ENCODE peak calls at places on chromosomes 5 and 9, in six cellular contexts. N, M, F, Y, T and V are unnamed samples. For H3K9me3, the result is how much of the 10 kb centered on the place peaks cover.

GRCh38 chr5:54018438-54018837 is 291.9 kb downstream of the ARL15 start:
- DNase-seq in F (peak), M (no peak), T (no peak), N (no peak), Y (no peak), V (no peak)

GRCh38 chr9:114691046-114691955 is 9.3 kb upstream of the TEX48 start:
- DNase-seq in T (no peak), F (no peak), M (no peak), N (no peak), Y (no peak), V (no peak)

GRCh38 chr5:11596185-11596584 is 308.1 kb downstream of the CTNND2 start:
- DNase-seq in N (no peak), Y (no peak), F (no peak), M (no peak), T (no peak), V (no peak)

GRCh38 chr9:33374634-33375237 is 27.6 kb downstream of the AQP7 start:
- DNase-seq in F (peak), M (peak), N (peak), T (peak), Y (peak), V (peak)

GRCh38 chr9:91223000-91223399 is 138.7 kb downstream of the AUH start:
- DNase-seq in N (no peak), T (no peak), M (no peak), F (no peak), Y (no peak), V (no peak)

GRCh38 chr5:150024241-150024984 is 23.9 kb downstream of the HMGXB3 start:
- DNase-seq in F (no peak), T (no peak), Y (no peak), M (no peak), N (no peak), V (no peak)

GRCh38 chr9:21810881-21811280 is 8.4 kb downstream of the MTAP start:
- DNase-seq in F (no peak), N (no peak), T (no peak), M (peak), Y (no peak), V (no peak)

GRCh38 chr9:694499-695154 is 146.9 kb upstream of the DMRT1 start:
- DNase-seq in Y (no peak), N (no peak), F (no peak), M (peak), T (no peak), V (no peak)

GRCh38 chr9:93112864-93113389 is 16.9 kb downstream of the CARD19 start:
- DNase-seq in Y (peak), T (peak), F (no peak), M (peak), N (no peak), V (no peak)

GRCh38 chr5:80622756-80623155 is 31.7 kb upstream of the MSH3 start:
- DNase-seq in F (no peak), N (no peak), T (no peak), M (no peak), Y (no peak), V (no peak)

GRCh38 chr5:122415481-122416120 is 103.6 kb downstream of the SNCAIP start:
- DNase-seq in F (peak), T (peak), Y (peak), N (peak), M (peak), V (peak)

GRCh38 chr9:88984543-88984883 is 6.8 kb upstream of the S1PR3 start:
- DNase-seq in N (no peak), Y (no peak), M (no peak), F (no peak), T (no peak), V (no peak)

GRCh38 chr5:72034710-72035109 is 72.6 kb upstream of the MAP1B start:
- DNase-seq in M (no peak), Y (no peak), F (no peak), T (no peak), N (no peak), V (no peak)

GRCh38 chr9:34522091-34522887 is 501 bp downstream of the ENHO start:
- DNase-seq in N (no peak), M (peak), Y (no peak), F (peak), T (no peak), V (no peak)

GRCh38 chr5:150256416-150257064 is 33.0 kb downstream of the CAMK2A start:
- DNase-seq in F (peak), T (no peak), N (no peak), M (no peak), Y (no peak), V (peak)

GRCh38 chr9:93203713-93204469 is 20.0 kb downstream of the WNK2 start:
- DNase-seq in Y (no peak), T (peak), M (no peak), N (no peak), F (no peak), V (no peak)

GRCh38 chr5:58891072-58891970 is 308.4 kb downstream of the RAB3C start:
- DNase-seq in T (no peak), N (peak), M (peak), Y (peak), F (peak), V (peak)

GRCh38 chr9:107386396-107386795 is 103.2 kb downstream of the KLF4 start:
- DNase-seq in M (peak), Y (no peak), F (no peak), N (no peak), T (no peak), V (peak)

GRCh38 chr9:69637801-69638200 is 34.4 kb downstream of the APBA1 start:
- DNase-seq in F (no peak), N (no peak), M (no peak), Y (no peak), T (no peak), V (no peak)

GRCh38 chr5:132764051-132764450 is 13.0 kb downstream of the SEPTIN8 start:
- DNase-seq in Y (no peak), F (no peak), M (no peak), N (peak), T (no peak), V (no peak)

GRCh38 chr9:104808030-104808614 is 44.2 kb downstream of the NIPSNAP3B start:
- DNase-seq in F (peak), Y (peak), N (no peak), M (no peak), T (no peak), V (no peak)

GRCh38 chr5:140336388-140336787 is 10.0 kb downstream of the HBEGF start:
- DNase-seq in N (no peak), F (no peak), Y (peak), T (peak), M (peak), V (no peak)

GRCh38 chr5:133996683-133997252 is 8.0 kb downstream of the VDAC1 start:
- DNase-seq in Y (no peak), F (peak), M (no peak), N (no peak), T (no peak), V (no peak)

GRCh38 chr9:101172671-101173070 is 144.1 kb downstream of the PLPPR1 start:
- DNase-seq in F (no peak), M (no peak), Y (no peak), T (no peak), N (no peak), V (no peak)

GRCh38 chr9:92763721-92764380 is 782 bp downstream of the BICD2 start:
- DNase-seq in M (peak), F (peak), T (peak), Y (no peak), N (no peak), V (peak)

GRCh38 chr9:115992834-115993233 is 160.8 kb upstream of the PAPPA start:
- DNase-seq in Y (no peak), N (no peak), F (no peak), M (no peak), T (no peak), V (no peak)

GRCh38 chr5:106167766-106168165 is 1503.0 kb downstream of the EFNA5 start:
- DNase-seq in M (no peak), F (no peak), Y (no peak), N (no peak), T (no peak), V (no peak)

GRCh38 chr9:119365291-119366027 is 3.8 kb downstream of the BRINP1 start:
- DNase-seq in F (peak), Y (no peak), T (no peak), N (no peak), M (no peak), V (no peak)

GRCh38 chr9:893843-894420 is 52.4 kb downstream of the DMRT1 start:
- DNase-seq in M (no peak), F (peak), N (peak), Y (peak), T (no peak), V (peak)

GRCh38 chr9:14652729-14653377 is 40.4 kb downstream of the ZDHHC21 start:
- DNase-seq in T (no peak), F (peak), N (no peak), M (no peak), Y (no peak), V (no peak)

GRCh38 chr9:78691531-78691930 is 394.6 kb downstream of the PSAT1 start:
- DNase-seq in N (no peak), F (no peak), M (no peak), T (no peak), Y (no peak), V (no peak)

GRCh38 chr5:176870110-176870591 is 29.0 kb downstream of the HK3 start:
- DNase-seq in Y (no peak), N (peak), T (peak), M (no peak), F (peak), V (no peak)

GRCh38 chr5:109038209-109038840 is 290.6 kb downstream of the FER start:
- DNase-seq in M (no peak), Y (no peak), F (no peak), T (no peak), N (no peak), V (no peak)

GRCh38 chr9:7103382-7104170 is 345.8 kb downstream of the KDM4C start:
- DNase-seq in M (no peak), T (no peak), N (no peak), Y (no peak), F (peak), V (no peak)

DNA sequence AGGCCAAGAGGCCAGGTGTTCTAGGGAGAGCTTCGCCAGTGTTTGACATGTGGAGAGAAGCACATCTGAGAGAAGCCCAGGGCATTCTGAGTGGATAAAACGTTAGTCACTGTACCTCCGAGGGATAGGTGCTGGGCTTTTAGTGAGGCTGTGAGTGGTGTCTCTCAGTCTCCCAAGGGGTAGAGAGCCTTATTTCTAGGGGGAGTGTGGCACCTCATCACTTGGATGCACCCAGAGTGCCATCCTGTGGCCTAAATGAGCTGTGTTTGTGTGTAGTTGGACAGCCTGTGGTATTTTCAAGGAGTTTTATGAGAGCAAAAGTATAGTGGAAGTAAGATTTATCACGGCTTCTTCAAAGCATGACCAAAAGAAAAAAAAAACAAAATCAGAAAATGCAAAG is 1046.9 kb upstream of the WWC1 start:
- DNase-seq in F (peak), Y (no peak), N (no peak), T (no peak), M (no peak), V (no peak)
- TF ChIP-seq CTCF in F (peak), Y (no peak), N (no peak), T (no peak), M (no peak), V (no peak)

GRCh38 chr9:96771124-96771523 is 6.8 kb downstream of the ZNF510 start:
- DNase-seq in F (no peak), T (no peak), N (no peak), M (no peak), Y (no peak), V (no peak)

GRCh38 chr9:96762562-96762961 is 15.3 kb downstream of the ZNF510 start:
- DNase-seq in Y (no peak), M (no peak), N (no peak), F (no peak), T (no peak), V (no peak)

GRCh38 chr9:96769989-96770388 is 7.9 kb downstream of the ZNF510 start:
- DNase-seq in N (no peak), F (no peak), M (no peak), T (no peak), Y (no peak), V (no peak)

DNA sequence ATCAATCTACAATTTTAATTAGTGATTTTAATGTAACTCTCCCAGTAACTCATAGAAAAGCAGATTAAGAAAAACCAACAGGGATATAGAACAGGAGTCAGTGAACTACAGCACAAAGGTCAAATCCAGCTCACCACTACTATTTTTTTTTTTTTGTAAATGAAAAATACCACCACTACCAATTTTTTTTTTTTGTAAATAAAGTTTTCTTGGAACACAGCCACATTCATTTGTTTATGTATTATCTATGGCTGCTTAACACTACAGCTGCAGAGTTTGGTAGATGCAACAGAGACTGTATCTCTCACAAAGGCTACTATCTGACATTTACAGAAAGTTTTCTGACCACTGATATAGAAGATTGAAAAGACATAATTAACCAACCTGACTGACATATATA is 11.7 kb downstream of the ZNF510 start:
- DNase-seq in T (no peak), Y (no peak), N (no peak), M (no peak), F (no peak), V (no peak)
- H3K9me3 ChIP-seq in T (half or more), Y (half or more), N (under half), M (half or more), F (half or more), V (under half)

GRCh38 chr5:167049043-167049663 is 1242.3 kb upstream of the WWC1 start:
- DNase-seq in F (peak), M (no peak), Y (peak), N (peak), T (no peak), V (peak)
- TF ChIP-seq CTCF in F (peak), M (peak), Y (peak), N (peak), T (peak), V (peak)

GRCh38 chr5:164958688-164959087 is 1453.3 kb downstream of the MAT2B start:
- DNase-seq in M (no peak), F (no peak), Y (no peak), T (no peak), N (no peak), V (no peak)
- H3K9me3 ChIP-seq in M (under half), F (under half), Y (under half), T (under half), N (under half), V (under half)

DNA sequence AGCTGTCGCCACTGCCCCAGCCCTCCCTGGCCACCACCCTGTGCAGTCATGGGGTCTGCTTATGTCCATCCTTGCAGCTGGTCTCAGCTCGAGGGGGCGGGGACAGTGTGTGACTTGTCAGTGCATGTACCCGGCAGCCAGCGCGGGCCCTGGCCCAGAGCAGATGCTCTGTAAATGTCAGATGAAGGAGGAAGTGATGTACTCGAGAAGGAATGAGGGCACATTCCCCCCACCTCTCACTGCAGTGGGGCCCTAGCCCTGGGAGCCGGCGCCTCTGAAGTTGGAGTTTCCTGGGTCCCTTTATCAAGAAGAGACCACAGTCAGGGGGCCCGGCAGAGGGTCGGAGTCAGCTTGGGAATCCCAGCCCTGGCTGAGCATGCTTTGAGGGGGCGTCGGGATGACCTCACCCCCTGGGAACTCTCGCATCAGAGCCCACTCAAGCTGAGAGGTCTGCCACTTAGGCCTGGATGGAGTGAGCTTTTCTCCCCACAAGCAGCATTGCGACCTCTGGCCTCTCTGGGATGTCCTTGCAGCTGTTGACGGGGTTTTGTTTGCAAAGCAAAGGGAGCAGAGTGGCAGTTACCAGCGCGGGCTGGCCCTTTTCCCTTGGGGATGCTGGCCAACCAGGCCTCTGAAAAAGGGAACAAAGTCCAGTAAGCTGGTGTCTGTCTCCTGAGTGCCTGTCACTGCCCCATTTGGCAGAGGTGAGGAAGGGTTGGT is 19.0 kb downstream of the NEURL1B start:
- DNase-seq in M (peak), T (peak), N (peak), F (peak), Y (peak), V (peak)
- TF ChIP-seq CTCF in M (no peak), T (peak), N (no peak), F (peak), Y (no peak), V (no peak)

GRCh38 chr5:3350781-3351180 is 244.9 kb upstream of the IRX1 start:
- DNase-seq in F (no peak), Y (no peak), T (no peak), M (no peak), N (peak), V (no peak)
- H3K9me3 ChIP-seq in F (under half), Y (under half), T (under half), M (under half), N (under half), V (under half)

DNA sequence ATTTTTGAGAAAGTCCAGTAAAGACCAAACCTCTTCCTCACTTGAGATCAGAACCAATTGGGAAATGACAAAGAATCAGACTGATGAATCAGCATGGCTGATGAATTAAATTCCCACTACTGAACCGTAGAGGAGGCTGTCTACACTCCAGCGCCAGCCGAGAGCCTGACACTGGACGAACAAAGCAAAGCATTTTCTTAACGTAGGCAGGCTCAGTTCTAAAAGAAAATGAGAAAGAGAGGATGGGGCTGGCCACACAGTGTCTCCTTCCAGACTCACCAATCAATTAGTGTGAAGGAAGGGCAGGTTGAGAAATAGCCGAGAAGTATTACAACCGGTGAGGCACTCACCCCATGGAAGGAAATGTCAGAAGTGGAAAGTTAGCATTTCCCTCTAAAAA is 49.4 kb downstream of the ITGA1 start:
- DNase-seq in Y (peak), F (peak), M (no peak), N (no peak), T (no peak), V (no peak)
- TF ChIP-seq CTCF in Y (no peak), F (no peak), M (no peak), N (no peak), T (no peak), V (no peak)

DNA sequence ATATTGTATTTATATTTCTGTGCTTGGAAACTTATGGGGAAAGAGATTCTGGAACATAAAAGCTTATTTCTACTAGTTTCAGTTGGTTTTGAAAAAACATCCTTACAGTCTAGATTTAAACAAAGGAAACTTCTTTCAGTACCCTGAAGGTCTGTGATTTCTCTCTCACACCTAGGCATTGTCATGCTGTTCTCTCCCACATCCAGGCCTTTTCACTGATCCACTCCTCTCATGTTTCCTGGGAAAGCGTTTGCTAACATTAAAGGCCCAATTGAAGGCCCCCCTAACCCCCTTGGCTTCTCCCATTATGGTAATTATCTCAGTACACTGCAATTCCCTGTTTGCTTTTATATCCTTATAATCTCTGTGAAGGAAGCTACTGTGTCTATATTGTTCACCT is 856 bp upstream of the PCDHGA3 start:
- DNase-seq in T (no peak), F (no peak), Y (no peak), N (no peak), M (no peak), V (no peak)
- H3K9me3 ChIP-seq in T (under half), F (under half), Y (under half), N (under half), M (half or more), V (under half)

GRCh38 chr9:23123048-23123632 is 676.5 kb downstream of the DMRTA1 start:
- DNase-seq in F (peak), Y (no peak), M (no peak), N (no peak), T (no peak), V (no peak)
- TF ChIP-seq CTCF in F (peak), Y (peak), M (peak), N (peak), T (peak), V (peak)

GRCh38 chr9:135002336-135002735 is 84.6 kb upstream of the FCN1 start:
- DNase-seq in M (no peak), N (no peak), T (no peak), F (no peak), Y (no peak), V (no peak)
- H3K9me3 ChIP-seq in M (under half), N (under half), T (under half), F (under half), Y (under half), V (under half)